ENCODE peak calls at places on chromosomes 11 and 22, in six cellular contexts. X is HepG2, W is esophagus squamous epithelium, S is heart left ventricle, T is astrocyte, V is Peyer's patch. D is an unnamed sample. For H3K9me3, the result is how much of the 10 kb centered on the place peaks cover.

GRCh38 chr11:102158151-102158734 is 48.0 kb downstream of the YAP1 start:
- DNase-seq in X (no peak), W (no peak), S (no peak), T (no peak), V (no peak), D (no peak)

GRCh38 chr11:122979815-122980656 is 1.6 kb downstream of the BSX start:
- DNase-seq in X (no peak), W (no peak), S (no peak), T (no peak), V (no peak), D (no peak)

GRCh38 chr22:45424241-45424731 is 10.8 kb downstream of the RIBC2 start:
- DNase-seq in X (no peak), W (no peak), S (peak), T (no peak), V (no peak), D (no peak)

GRCh38 chr11:120310875-120311274 is 14.2 kb upstream of the TLCD5 start:
- DNase-seq in X (no peak), W (no peak), S (no peak), T (no peak), V (peak), D (no peak)

GRCh38 chr11:64566042-64566914 is 24.7 kb upstream of the SLC22A12 start:
- DNase-seq in X (peak), W (no peak), S (no peak), T (peak), V (peak), D (peak)

GRCh38 chr11:130653838-130654601 is 205.6 kb downstream of the ADAMTS15 start:
- DNase-seq in X (no peak), W (no peak), S (peak), T (peak), V (peak), D (no peak)

GRCh38 chr11:95359323-95359656 is 128.3 kb upstream of the SESN3 start:
- DNase-seq in X (no peak), W (no peak), S (no peak), T (no peak), V (no peak), D (no peak)

GRCh38 chr22:27124336-27125023 is 467.1 kb downstream of the MIAT start:
- DNase-seq in X (no peak), W (no peak), S (peak), T (peak), V (no peak), D (no peak)

GRCh38 chr11:35822815-35823495 is 120.9 kb upstream of the LDLRAD3 start:
- DNase-seq in X (no peak), W (no peak), S (no peak), T (no peak), V (no peak), D (no peak)

GRCh38 chr22:36977947-36978660 is 41.1 kb downstream of the TST start:
- DNase-seq in X (peak), W (peak), S (peak), T (peak), V (peak), D (peak)
- H3K27ac ChIP-seq in X (no peak), W (no peak), S (peak), T (no peak), V (no peak), D (peak)

DNA sequence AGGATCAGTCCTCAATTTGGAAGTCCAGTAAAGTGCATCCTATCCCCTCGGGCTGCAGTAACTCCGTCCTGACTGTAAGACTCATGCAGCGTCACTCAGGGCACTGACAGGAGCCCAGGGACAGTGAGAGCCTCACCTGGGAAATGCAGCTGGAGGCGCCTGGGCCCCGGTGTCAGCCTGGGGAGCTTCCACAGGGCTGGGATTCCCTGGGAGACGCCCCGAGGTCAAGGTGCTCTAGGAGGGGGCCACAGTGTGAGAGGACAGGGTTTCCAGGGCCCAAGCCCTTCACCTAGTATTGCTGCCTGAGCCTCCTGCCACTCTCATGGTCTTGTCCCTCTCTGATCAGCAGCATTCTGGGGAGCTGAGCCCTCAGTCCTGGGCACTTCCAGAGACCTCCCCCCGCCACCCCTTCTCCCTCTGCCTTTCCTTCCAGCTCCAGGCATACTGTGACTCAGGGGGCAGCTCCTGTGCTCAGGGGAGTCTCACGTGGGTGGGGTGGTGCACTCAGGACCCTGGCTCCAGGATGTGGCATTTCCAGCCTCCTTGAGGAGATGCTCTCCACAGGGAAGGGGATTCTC is 99.1 kb upstream of the IGLL5 start:
- DNase-seq in X (no peak), W (no peak), S (no peak), T (no peak), V (no peak), D (no peak)
- TF ChIP-seq CTCF in X (no peak), W (no peak), S (no peak), T (no peak), V (no peak), D (peak)

DNA sequence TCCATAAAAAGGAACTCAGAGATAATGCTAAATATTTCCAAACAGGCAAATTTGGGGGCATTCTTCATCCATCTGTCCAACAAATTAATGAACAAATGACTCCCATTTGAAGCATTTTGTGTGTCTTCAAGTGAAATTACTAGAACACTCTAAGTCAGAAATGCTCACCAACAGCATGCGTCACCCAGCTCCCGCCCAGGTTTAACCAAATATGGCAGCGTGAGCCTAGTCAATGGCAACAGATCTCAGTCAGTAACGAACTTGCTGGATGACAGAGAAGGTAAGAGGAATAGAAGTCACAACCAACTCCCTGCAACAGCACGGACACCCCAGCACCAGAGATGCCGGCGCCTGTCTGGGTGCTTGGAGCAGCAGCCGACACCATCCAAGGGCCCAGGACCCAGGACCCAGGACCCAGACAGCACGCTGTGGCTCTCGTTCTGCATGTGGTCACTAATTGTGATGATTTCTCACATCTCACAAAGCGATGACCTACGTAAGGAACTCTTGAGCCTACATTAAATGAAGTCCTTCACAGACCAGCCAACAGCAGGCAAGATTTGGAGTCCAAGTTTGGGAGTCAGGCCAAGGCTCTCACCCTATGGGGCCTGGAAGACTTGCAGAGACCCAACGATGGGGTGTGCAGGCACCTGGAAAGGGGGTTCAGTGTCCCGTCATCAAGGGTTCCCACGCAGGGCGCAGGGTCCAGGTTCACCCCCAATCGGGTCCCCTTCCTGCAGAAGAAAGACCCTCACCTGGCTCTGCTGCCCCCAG is 556.9 kb downstream of the BRD1 start:
- DNase-seq in X (no peak), W (no peak), S (no peak), T (no peak), V (no peak), D (no peak)
- H3K9me3 ChIP-seq in X (under half), W (under half), S (under half), T (under half), V (under half), D (under half)

GRCh38 chr11:68122936-68123539 is 1.9 kb upstream of the CHKA start:
- DNase-seq in X (peak), W (no peak), S (peak), T (no peak), V (no peak), D (no peak)

GRCh38 chr11:68127791-68128681 is 6.8 kb upstream of the CHKA start:
- DNase-seq in X (peak), W (no peak), S (peak), T (peak), V (no peak), D (no peak)

GRCh38 chr11:68128682-68129327 is 7.6 kb upstream of the CHKA start:
- DNase-seq in X (peak), W (no peak), S (peak), T (peak), V (peak), D (no peak)

GRCh38 chr11:68121067-68121899 is at the start of gene CHKA:
- DNase-seq in X (peak), W (peak), S (peak), T (peak), V (peak), D (peak)

GRCh38 chr11:68125164-68125563 is 4.0 kb upstream of the CHKA start:
- DNase-seq in X (no peak), W (no peak), S (no peak), T (no peak), V (no peak), D (no peak)
- H3K27ac ChIP-seq in X (peak), W (no peak), S (peak), T (no peak), V (no peak), D (no peak)

GRCh38 chr22:17119481-17120202 is 1.5 kb downstream of the TMEM121B start:
- DNase-seq in X (no peak), W (no peak), S (peak), T (no peak), V (no peak), D (no peak)
- TF ChIP-seq CTCF in X (peak), W (no peak), S (peak), T (no peak), V (no peak), D (no peak)

DNA sequence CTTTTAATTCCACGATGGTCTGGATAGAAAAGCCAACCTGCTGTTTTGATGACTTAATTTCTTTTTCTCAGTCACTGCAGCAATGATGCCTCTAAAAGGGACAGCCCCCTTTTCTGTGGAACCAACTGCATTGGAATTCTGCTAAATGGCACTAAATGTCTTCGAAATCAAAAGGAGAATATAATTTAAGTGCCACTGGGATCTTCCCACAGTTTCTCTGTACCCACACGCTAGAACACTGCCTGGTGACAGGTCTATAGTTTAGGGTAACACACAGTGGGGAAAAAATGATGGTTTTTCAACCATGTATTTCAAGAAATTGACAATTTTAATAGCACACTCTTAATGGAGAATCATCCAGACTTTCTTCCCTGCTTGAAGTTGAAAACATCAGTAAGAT is 182.3 kb downstream of the OPCML start:
- DNase-seq in X (no peak), W (no peak), S (no peak), T (no peak), V (no peak), D (no peak)
- H3K9me3 ChIP-seq in X (under half), W (under half), S (under half), T (under half), V (under half), D (under half)

D was measured in CD4-positive, alpha-beta T cell.